ENCODE peak calls at places on chromosomes 7 and 10, in six cellular contexts. One of them, this sample, is unnamed.

GRCh38 chr7:159062596-159062995 is 82.1 kb downstream of the VIPR2 start:
- DNase-seq in PC-3: no peak
- DNase-seq in heart left ventricle: no peak
- DNase-seq in astrocyte: no peak
- DNase-seq in colonic mucosa: no peak
- DNase-seq in lung: no peak
- DNase-seq in this sample: no peak

GRCh38 chr7:119720541-119720940 is 552.4 kb upstream of the KCND2 start:
- DNase-seq in colonic mucosa: no peak
- DNase-seq in lung: no peak
- DNase-seq in astrocyte: peak; percentile 80
- DNase-seq in heart left ventricle: no peak
- DNase-seq in PC-3: peak; percentile 71
- DNase-seq in this sample: no peak

GRCh38 chr7:139075031-139075652 is 34.4 kb downstream of the ZC3HAV1 start:
- DNase-seq in lung: peak; percentile 76
- DNase-seq in heart left ventricle: peak; percentile 77
- DNase-seq in PC-3: peak; percentile 83
- DNase-seq in astrocyte: peak; percentile 46
- DNase-seq in colonic mucosa: peak; percentile 73
- DNase-seq in this sample: peak; percentile 18

GRCh38 chr7:150959739-150960734 is 18.1 kb downstream of the KCNH2 start:
- DNase-seq in colonic mucosa: no peak
- DNase-seq in lung: no peak
- DNase-seq in PC-3: no peak
- DNase-seq in heart left ventricle: no peak
- DNase-seq in astrocyte: no peak
- DNase-seq in this sample: no peak

GRCh38 chr10:65348637-65349036 is 1577.2 kb upstream of the LRRTM3 start:
- DNase-seq in astrocyte: no peak
- DNase-seq in colonic mucosa: no peak
- DNase-seq in lung: no peak
- DNase-seq in PC-3: no peak
- DNase-seq in heart left ventricle: no peak
- DNase-seq in this sample: no peak

GRCh38 chr10:118216526-118217035 is 125.5 kb downstream of the FAM204A start:
- DNase-seq in PC-3: no peak
- DNase-seq in heart left ventricle: no peak
- DNase-seq in astrocyte: no peak
- DNase-seq in lung: no peak
- DNase-seq in colonic mucosa: no peak
- DNase-seq in this sample: no peak

GRCh38 chr7:16399265-16399801 is 22.0 kb downstream of the CRPPA start:
- DNase-seq in heart left ventricle: no peak
- DNase-seq in PC-3: no peak
- DNase-seq in astrocyte: peak; percentile 32
- DNase-seq in colonic mucosa: no peak
- DNase-seq in lung: no peak
- DNase-seq in this sample: no peak

GRCh38 chr10:43024942-43025700 is 51.7 kb upstream of the RET start:
- DNase-seq in PC-3: no peak
- DNase-seq in lung: no peak
- DNase-seq in heart left ventricle: no peak
- DNase-seq in colonic mucosa: no peak
- DNase-seq in astrocyte: no peak
- DNase-seq in this sample: no peak

GRCh38 chr10:33478675-33479125 is 144.2 kb upstream of the NRP1 start:
- DNase-seq in heart left ventricle: no peak
- DNase-seq in astrocyte: no peak
- DNase-seq in PC-3: no peak
- DNase-seq in colonic mucosa: no peak
- DNase-seq in lung: no peak
- DNase-seq in this sample: no peak

DNA sequence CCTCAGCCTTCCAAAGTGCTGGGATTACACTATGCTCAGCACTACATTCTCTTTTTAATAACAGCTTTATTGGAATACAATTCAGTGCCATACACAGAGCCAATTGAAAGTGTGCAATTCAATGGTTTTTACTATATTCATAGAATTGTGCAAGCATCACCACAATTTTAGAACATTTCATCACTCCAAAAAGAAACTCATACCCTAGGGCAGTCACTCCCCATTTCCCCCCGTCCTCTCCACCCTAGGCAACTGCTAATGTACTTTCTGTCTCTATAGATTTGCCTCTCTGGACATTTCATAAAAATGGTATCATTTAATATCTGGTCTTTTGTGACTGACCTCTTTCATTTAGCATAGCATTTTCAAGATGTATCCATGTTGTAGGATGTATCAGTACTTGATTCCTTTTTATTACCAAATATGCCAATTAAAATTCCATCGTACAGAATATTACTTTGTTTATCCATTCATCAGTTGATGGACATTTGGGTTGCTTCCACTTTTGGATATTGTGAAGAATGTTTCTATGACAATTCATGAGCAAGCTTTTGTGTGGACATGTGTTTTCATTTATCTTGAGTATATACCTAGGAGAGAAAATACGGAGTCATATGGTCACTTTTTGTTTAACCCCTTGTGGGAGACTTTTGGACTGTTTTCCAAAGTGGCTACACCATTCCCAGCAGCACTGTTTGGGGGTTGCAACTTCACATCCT is 6.3 kb upstream of the XPNPEP1 start:
- DNase-seq in heart left ventricle: no peak
- DNase-seq in colonic mucosa: no peak
- DNase-seq in lung: no peak
- DNase-seq in astrocyte: peak; percentile 44
- DNase-seq in PC-3: no peak
- DNase-seq in this sample: no peak
- H3K4me3 ChIP-seq in heart left ventricle: no peak overlapping the region
- H3K4me3 ChIP-seq in colonic mucosa: no peak overlapping the region
- H3K4me3 ChIP-seq in lung: no peak overlapping the region
- H3K4me3 ChIP-seq in astrocyte: no peak overlapping the region
- H3K4me3 ChIP-seq in PC-3: no peak overlapping the region
- H3K4me3 ChIP-seq in this sample: no peak overlapping the region

DNA sequence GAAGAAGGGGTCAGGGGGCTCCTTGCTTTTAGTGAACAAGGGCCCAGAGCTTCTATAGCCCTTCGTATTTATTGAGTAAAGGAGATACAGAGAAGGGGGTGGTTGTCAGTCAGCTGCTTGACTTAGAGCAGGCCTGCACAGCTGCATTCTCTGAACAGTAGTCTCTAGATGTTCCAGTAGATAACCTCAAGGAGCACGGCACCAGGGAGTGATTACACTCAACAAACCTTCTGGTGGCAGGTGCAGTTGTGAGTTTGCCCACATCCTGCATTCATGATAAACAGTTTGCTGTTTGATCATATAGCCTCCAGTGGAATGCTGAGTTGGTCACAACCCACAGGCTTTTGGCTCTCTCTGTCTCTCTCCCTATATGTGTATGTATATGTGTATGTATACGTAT is 70.0 kb upstream of the GJD4 start:
- DNase-seq in lung: no peak
- DNase-seq in astrocyte: no peak
- DNase-seq in PC-3: no peak
- DNase-seq in heart left ventricle: no peak
- DNase-seq in colonic mucosa: no peak
- DNase-seq in this sample: no peak
- H3K36me3 ChIP-seq in lung: peaks cover 30% of the 10 kb centered on the region
- H3K36me3 ChIP-seq in astrocyte: peaks cover 27% of the 10 kb centered on the region
- H3K36me3 ChIP-seq in PC-3: peaks cover 66% of the 10 kb centered on the region
- H3K36me3 ChIP-seq in heart left ventricle: peaks cover 57% of the 10 kb centered on the region
- H3K36me3 ChIP-seq in colonic mucosa: peaks cover 4% of the 10 kb centered on the region
- H3K36me3 ChIP-seq in this sample: peaks cover 7% of the 10 kb centered on the region

DNA sequence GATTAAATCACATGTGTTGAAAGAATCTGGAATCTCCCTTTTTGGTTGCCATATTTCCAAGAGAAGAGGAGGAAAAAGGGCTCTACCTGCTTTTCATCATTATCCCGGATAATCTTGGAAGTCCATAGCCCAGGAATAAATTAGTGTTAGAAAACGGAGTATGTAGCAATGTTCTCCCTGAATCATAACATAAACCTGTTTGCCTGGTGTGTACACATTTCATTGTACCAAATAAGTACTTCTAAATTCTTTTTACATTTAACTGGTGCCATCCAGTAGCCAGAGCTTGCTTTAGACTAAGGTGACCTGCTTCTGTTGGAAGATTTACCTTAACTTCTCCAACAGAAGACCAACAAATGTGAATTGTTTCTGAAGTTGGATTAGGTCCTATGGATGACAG is 182.3 kb upstream of the C7orf33 start:
- DNase-seq in colonic mucosa: no peak
- DNase-seq in PC-3: no peak
- DNase-seq in lung: no peak
- DNase-seq in astrocyte: no peak
- DNase-seq in heart left ventricle: no peak
- DNase-seq in this sample: no peak
- TF ChIP-seq CTCF in colonic mucosa: no peak
- TF ChIP-seq CTCF in PC-3: no peak
- TF ChIP-seq CTCF in lung: no peak
- TF ChIP-seq CTCF in astrocyte: no peak
- TF ChIP-seq CTCF in heart left ventricle: no peak
- TF ChIP-seq CTCF in this sample: no peak

GRCh38 chr7:1669486-1669951 is 558 bp upstream of the ELFN1 start:
- DNase-seq in PC-3: no peak
- DNase-seq in heart left ventricle: no peak
- DNase-seq in colonic mucosa: no peak
- DNase-seq in lung: no peak
- DNase-seq in astrocyte: no peak
- DNase-seq in this sample: no peak

GRCh38 chr7:1667566-1668485 is 2.3 kb upstream of the ELFN1 start:
- DNase-seq in astrocyte: no peak
- DNase-seq in lung: no peak
- DNase-seq in PC-3: no peak
- DNase-seq in heart left ventricle: no peak
- DNase-seq in colonic mucosa: no peak
- DNase-seq in this sample: no peak

GRCh38 chr7:1666779-1667565 is 3.1 kb upstream of the ELFN1 start:
- DNase-seq in heart left ventricle: no peak
- DNase-seq in colonic mucosa: no peak
- DNase-seq in PC-3: no peak
- DNase-seq in lung: no peak
- DNase-seq in astrocyte: no peak
- DNase-seq in this sample: no peak

GRCh38 chr7:1668932-1669485 is 1.1 kb upstream of the ELFN1 start:
- DNase-seq in astrocyte: peak; percentile 36
- DNase-seq in colonic mucosa: no peak
- DNase-seq in PC-3: no peak
- DNase-seq in lung: no peak
- DNase-seq in heart left ventricle: no peak
- DNase-seq in this sample: no peak

GRCh38 chr7:1668486-1668931 is 1.6 kb upstream of the ELFN1 start:
- DNase-seq in colonic mucosa: no peak
- DNase-seq in astrocyte: no peak
- DNase-seq in heart left ventricle: no peak
- DNase-seq in PC-3: no peak
- DNase-seq in lung: no peak
- DNase-seq in this sample: no peak
- H3K4me3 ChIP-seq in colonic mucosa: no peak overlapping the region
- H3K4me3 ChIP-seq in astrocyte: no peak overlapping the region
- H3K4me3 ChIP-seq in heart left ventricle: no peak overlapping the region
- H3K4me3 ChIP-seq in PC-3: no peak overlapping the region
- H3K4me3 ChIP-seq in lung: no peak overlapping the region
- H3K4me3 ChIP-seq in this sample: no peak overlapping the region

DNA sequence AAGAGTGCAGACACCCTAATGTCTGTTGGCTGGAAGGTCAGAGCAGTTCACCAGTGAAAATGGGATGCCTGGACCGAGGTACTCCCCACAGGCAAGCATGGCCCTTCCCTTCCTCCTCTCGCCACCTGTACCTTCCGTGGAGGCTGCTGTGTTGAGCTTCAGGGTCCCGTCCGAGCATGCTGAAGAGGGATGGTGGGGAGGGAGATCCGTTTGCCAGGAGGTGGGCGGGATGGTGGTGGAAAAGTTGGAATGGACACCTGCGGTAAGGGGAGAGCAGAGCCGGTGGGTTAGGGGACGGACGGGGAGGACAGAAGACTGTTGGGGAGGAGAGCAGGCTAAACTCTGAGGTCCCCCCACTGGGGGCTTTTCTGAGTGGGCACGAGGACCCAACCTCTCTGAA is 15.9 kb upstream of the ZNF777 start:
- DNase-seq in colonic mucosa: no peak
- DNase-seq in lung: no peak
- DNase-seq in heart left ventricle: no peak
- DNase-seq in PC-3: no peak
- DNase-seq in astrocyte: no peak
- DNase-seq in this sample: no peak
- H3K36me3 ChIP-seq in colonic mucosa: peaks cover 3% of the 10 kb centered on the region
- H3K36me3 ChIP-seq in lung: peaks cover 17% of the 10 kb centered on the region
- H3K36me3 ChIP-seq in heart left ventricle: peaks cover 60% of the 10 kb centered on the region
- H3K36me3 ChIP-seq in PC-3: peaks cover 23% of the 10 kb centered on the region
- H3K36me3 ChIP-seq in astrocyte: peaks cover 20% of the 10 kb centered on the region
- H3K36me3 ChIP-seq in this sample: peaks cover 38% of the 10 kb centered on the region

DNA sequence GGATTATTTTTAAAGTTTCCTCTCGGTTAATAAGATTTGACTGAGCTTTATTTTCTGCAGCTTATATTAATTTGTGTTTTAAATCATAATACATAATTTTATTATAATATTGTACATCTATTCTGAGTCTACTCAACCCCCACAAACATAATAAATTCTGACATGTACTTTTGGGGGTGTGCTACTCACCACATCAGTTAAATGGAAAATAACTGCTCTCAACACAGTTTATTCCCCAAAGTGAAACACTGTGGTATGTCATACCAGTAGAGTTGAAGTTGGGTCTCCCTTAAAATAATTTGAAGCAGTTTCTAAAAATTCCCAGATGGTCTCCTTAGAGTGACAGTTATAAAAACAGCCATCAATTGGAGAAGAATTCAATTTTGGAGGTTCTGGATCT is 463.2 kb downstream of the PHTF2 start:
- DNase-seq in heart left ventricle: no peak
- DNase-seq in lung: no peak
- DNase-seq in astrocyte: no peak
- DNase-seq in colonic mucosa: no peak
- DNase-seq in PC-3: no peak
- DNase-seq in this sample: no peak
- TF ChIP-seq CTCF in heart left ventricle: no peak
- TF ChIP-seq CTCF in lung: no peak
- TF ChIP-seq CTCF in astrocyte: no peak
- TF ChIP-seq CTCF in colonic mucosa: no peak
- TF ChIP-seq CTCF in PC-3: no peak
- TF ChIP-seq CTCF in this sample: no peak